ENCODE peak calls at places on chromosomes 7 and 10, in ten cellular contexts. S is NCI-H1092; C is epithelial cell of esophagus; J is heart left ventricle; V is posterior cingulate gyrus; E is RWPE1; Q is H7; L is activated CD4-positive, alpha-beta T cell treated with anti-CD3 and anti-CD28 coated beads, Interleukin-2, amount 10 ng/mL, durations not matched to agents 7 days and 5 days; D is stimulated activated CD8-positive, alpha-beta memory T cell treated with anti-CD3 and anti-CD28 coated beads, Interleukin-15, amount 100 ng/mL, for 24 hours; B is cardiac septum. M is an unnamed sample.

GRCh38 chr10:124709862-124710261 is 34.3 kb downstream of the FAM53B start:
- DNase-seq in D (no peak), C (peak), L (no peak), S (no peak), V (peak), B (no peak), Q (no peak), E (peak), J (peak), M (peak)

GRCh38 chr10:13515467-13515866 is 13.3 kb downstream of the BEND7 start:
- DNase-seq in C (no peak), J (no peak), S (no peak), B (no peak), V (no peak), Q (no peak), E (no peak), L (no peak), D (no peak), M (no peak)

GRCh38 chr7:31058122-31058521 is 6.0 kb downstream of the ADCYAP1R1 start:
- DNase-seq in Q (no peak), C (peak), E (no peak), D (no peak), L (no peak), J (peak), S (no peak), V (no peak), B (no peak), M (no peak)

GRCh38 chr7:24992314-24992713 is 12.3 kb upstream of the OSBPL3 start:
- DNase-seq in C (no peak), D (no peak), E (no peak), J (no peak), S (no peak), Q (no peak), L (no peak), B (no peak), V (no peak), M (no peak)

GRCh38 chr10:74333174-74333573 is 182.2 kb downstream of the ADK start:
- DNase-seq in J (no peak), L (no peak), E (no peak), D (no peak), Q (no peak), B (no peak), S (no peak), V (no peak), C (no peak), M (no peak)

GRCh38 chr10:45627412-45628048 is 45.0 kb downstream of the ZFAND4 start:
- DNase-seq in Q (no peak), D (no peak), S (no peak), V (no peak), L (no peak), J (peak), B (no peak), C (no peak), E (no peak), M (no peak)

GRCh38 chr7:120931243-120931642 is 19.3 kb upstream of the ING3 start:
- DNase-seq in C (no peak), Q (no peak), V (no peak), E (no peak), L (no peak), S (no peak), B (no peak), D (no peak), J (no peak), M (no peak)

GRCh38 chr7:50782376-50783208 is at the start of gene GRB10:
- DNase-seq in E (no peak), D (no peak), C (no peak), S (peak), L (no peak), J (peak), V (peak), B (no peak), Q (peak), M (no peak)

GRCh38 chr10:29377333-29377961 is 88.6 kb downstream of the LYZL1 start:
- DNase-seq in J (no peak), C (peak), Q (peak), S (no peak), V (no peak), L (peak), D (no peak), B (no peak), E (peak), M (no peak)